ENCODE peak calls at places on chromosomes 16 and 17, in four cellular contexts. Z is fibroblast of the aortic adventitia, S is IMR-90, F is D721Med. G is an unnamed sample.
A peak's percentile ranks its signal among the peaks of the same experiment; 100 is the strongest.

GRCh38 chr17:55436224-55437164 is 14.9 kb upstream of the MMD start:
- DNase-seq in Z (no peak), S (no peak), F (no peak), G (no peak)

GRCh38 chr17:75832164-75832651 is 12.0 kb downstream of the UNC13D start:
- DNase-seq in Z (peak; percentile 27), S (peak; percentile 85), F (no peak), G (peak; percentile 36)

GRCh38 chr17:41645371-41646063 is 21.1 kb upstream of the KRT17 start:
- DNase-seq in Z (peak; percentile 60), S (peak; percentile 78), F (no peak), G (no peak)

GRCh38 chr17:55644346-55644745 is 78.3 kb downstream of the TMEM100 start:
- DNase-seq in Z (no peak), S (no peak), F (no peak), G (no peak)

GRCh38 chr16:84131118-84131517 is 13.9 kb downstream of the HSDL1 start:
- DNase-seq in Z (no peak), S (no peak), F (no peak), G (no peak)

GRCh38 chr17:82047914-82048570 is 3.6 kb downstream of the RFNG start:
- DNase-seq in Z (no peak), S (no peak), F (no peak), G (no peak)

GRCh38 chr17:43750154-43750553 is 8.4 kb downstream of the SOST start:
- DNase-seq in Z (no peak), S (no peak), F (no peak), G (no peak)

GRCh38 chr16:4692460-4693295 is 684 bp upstream of the NUDT16L1 start:
- DNase-seq in Z (peak; percentile 7), S (no peak), F (no peak), G (no peak)

GRCh38 chr17:57006040-57006439 is 28.1 kb downstream of the SCPEP1 start:
- DNase-seq in Z (no peak), S (no peak), F (no peak), G (no peak)

GRCh38 chr16:30112197-30113030 is 923 bp downstream of the GDPD3 start:
- DNase-seq in Z (peak; percentile 63), S (peak; percentile 42), F (peak; percentile 62), G (peak; percentile 81)

GRCh38 chr17:32621612-32622312 is 135.0 kb downstream of the CDK5R1 start:
- DNase-seq in Z (no peak), S (no peak), F (no peak), G (no peak)

GRCh38 chr17:28227278-28228108 is 91.5 kb upstream of the TMEM97 start:
- DNase-seq in Z (no peak), S (no peak), F (no peak), G (no peak)
- TF ChIP-seq CTCF in Z (no peak), S (no peak), F (no peak), G (no peak)

DNA sequence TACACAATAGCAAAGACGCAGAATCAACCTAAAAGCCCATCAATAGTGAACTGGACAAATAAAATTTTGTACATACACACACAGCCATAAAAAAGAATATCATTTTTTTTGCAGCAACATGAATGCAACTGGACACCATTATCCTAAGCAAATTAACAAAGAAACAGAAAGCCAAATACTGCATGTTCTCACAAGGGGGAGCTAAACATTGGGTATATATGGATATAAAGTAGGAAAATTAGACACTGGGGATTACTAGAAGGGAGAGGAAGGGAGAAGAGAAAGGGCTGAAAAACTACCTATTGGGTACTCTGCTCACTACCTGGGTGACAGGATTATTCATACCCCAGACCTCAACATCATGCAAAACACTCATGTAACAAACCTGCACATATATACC is 28.2 kb downstream of the ADAMTS18 start:
- DNase-seq in Z (no peak), S (peak; percentile 1), F (no peak), G (no peak)
- TF ChIP-seq CTCF in Z (no peak), S (peak; percentile 16), F (peak; percentile 30), G (no peak)

GRCh38 chr17:49514374-49514738 is 19.3 kb downstream of the NGFR start:
- DNase-seq in Z (peak; percentile 45), S (no peak), F (no peak), G (no peak)
- TF ChIP-seq CTCF in Z (peak; percentile 43), S (peak; percentile 16), F (no peak), G (no peak)

DNA sequence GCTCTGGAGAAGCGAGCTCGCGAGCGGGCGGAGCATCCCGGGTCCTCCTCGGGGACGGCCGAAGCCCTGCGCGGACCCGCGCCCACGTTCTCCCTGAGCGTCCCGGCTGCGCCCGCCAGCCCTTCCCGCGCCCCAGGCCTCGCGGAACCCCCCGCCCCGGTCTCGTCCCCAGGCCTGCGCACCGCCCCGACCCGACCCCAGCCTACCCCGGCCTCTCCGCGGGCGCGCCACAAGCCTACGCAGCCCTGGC is 159 bp downstream of the USP36 start:
- DNase-seq in Z (no peak), S (no peak), F (no peak), G (no peak)
- TF ChIP-seq CTCF in Z (no peak), S (no peak), F (no peak), G (no peak)

GRCh38 chr16:80946481-80946880 is 60.2 kb downstream of the CMC2 start:
- DNase-seq in Z (no peak), S (no peak), F (no peak), G (no peak)

GRCh38 chr16:80947708-80948615 is 58.7 kb downstream of the CMC2 start:
- DNase-seq in Z (peak; percentile 61), S (no peak), F (no peak), G (no peak)

GRCh38 chr16:80948886-80949502 is 57.7 kb downstream of the CMC2 start:
- DNase-seq in Z (peak; percentile 55), S (peak; percentile 20), F (no peak), G (peak; percentile 57)

GRCh38 chr16:80947239-80947638 is 59.4 kb downstream of the CMC2 start:
- DNase-seq in Z (no peak), S (no peak), F (no peak), G (no peak)
- TF ChIP-seq CTCF in Z (no peak), S (no peak), F (no peak), G (no peak)

DNA sequence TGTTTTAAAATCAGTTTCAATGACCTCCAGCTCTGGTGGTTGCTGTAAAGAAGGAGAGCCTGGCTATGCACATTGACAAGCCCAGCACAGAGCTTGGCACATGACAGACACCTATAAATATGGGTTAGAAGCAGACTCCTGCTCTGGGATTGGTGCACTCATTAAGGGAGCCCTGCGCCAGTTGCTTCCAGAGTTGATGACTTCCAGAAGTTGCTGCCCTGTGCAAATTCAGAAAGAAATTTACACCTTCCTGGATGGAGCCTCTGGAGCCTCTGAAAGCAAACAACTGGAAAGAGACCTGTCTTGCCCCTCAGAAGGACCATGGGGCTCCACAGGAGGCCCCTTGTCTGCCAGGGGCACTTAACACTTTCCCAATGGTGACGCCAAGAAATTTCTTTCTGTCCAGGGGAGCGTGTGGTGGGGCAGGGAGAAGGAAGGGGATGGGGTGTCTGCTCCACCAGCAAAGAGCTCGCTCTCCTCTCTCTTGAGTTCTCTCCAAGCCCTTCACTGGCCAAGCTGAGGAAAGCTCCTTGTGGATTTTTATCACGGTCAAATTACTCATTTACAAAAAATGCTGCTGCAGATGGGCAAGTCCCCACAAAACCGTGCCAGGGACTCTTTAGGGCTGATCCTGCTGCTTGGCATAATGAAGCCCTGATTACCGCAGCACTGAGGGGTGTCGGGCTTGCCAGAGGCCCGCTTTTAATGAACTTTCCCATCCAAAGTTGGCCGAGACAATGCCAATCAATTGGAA is 583.8 kb upstream of the CDH5 start:
- DNase-seq in Z (peak; percentile 97), S (peak; percentile 55), F (no peak), G (no peak)
- TF ChIP-seq CTCF in Z (no peak), S (no peak), F (no peak), G (no peak)

GRCh38 chr16:54816471-54816870 is 114.2 kb upstream of the IRX5 start:
- DNase-seq in Z (no peak), S (no peak), F (no peak), G (no peak)

GRCh38 chr16:54815177-54815576 is 115.5 kb upstream of the IRX5 start:
- DNase-seq in Z (no peak), S (no peak), F (no peak), G (no peak)

GRCh38 chr16:54813778-54814177 is 116.9 kb upstream of the IRX5 start:
- DNase-seq in Z (no peak), S (no peak), F (no peak), G (no peak)

GRCh38 chr16:54817940-54818574 is 112.6 kb upstream of the IRX5 start:
- DNase-seq in Z (no peak), S (no peak), F (no peak), G (no peak)

GRCh38 chr16:54817432-54817831 is 113.2 kb upstream of the IRX5 start:
- DNase-seq in Z (peak; percentile 8), S (no peak), F (no peak), G (no peak)
- TF ChIP-seq CTCF in Z (no peak), S (no peak), F (peak; percentile 37), G (no peak)

GRCh38 chr17:58272367-58273280 is 8.1 kb downstream of the MPO start:
- DNase-seq in Z (no peak), S (no peak), F (no peak), G (no peak)

GRCh38 chr17:58268774-58269556 is 11.8 kb downstream of the MPO start:
- DNase-seq in Z (no peak), S (no peak), F (no peak), G (no peak)

GRCh38 chr17:58271532-58271931 is 9.2 kb downstream of the MPO start:
- DNase-seq in Z (no peak), S (no peak), F (no peak), G (no peak)

GRCh38 chr17:58269557-58270291 is 11.0 kb downstream of the MPO start:
- DNase-seq in Z (no peak), S (no peak), F (no peak), G (no peak)

DNA sequence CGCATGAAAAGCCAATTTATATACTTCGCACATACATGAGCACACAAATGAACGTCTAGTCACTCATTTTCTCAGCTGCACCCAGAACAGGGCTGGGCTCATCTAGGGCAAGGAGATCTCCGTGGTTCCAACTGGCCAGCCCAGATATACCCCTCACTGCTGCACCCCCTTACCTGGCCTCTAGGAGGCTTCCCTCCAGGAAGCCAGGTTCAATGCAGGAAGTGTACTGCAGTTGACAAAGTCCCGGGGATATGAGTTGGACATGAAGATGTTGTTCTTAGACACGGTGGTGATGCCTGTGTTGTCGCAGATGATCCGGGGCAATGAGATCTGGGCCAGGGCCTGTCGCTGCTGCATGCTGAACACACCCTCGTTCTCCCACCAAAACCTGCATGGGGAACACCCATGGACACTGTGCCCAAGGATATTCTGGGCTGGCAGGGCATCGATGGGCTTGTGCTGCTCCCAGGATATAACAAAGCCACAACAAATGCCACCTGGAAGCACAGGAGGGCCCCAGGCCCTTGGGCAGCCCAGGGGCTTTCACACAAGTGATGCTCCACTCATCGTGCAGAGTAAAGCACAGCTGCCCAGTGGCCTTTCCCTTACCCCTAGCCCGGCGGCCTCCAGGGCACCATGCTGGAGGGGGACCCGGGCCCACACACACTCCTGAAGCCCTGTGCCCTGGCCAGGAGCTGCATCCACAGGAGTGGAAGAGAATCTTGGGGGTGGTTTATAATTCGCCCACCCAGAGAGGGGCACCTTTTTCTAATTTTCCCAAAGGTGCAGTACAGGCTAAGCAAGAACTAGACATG is 10.1 kb downstream of the MPO start:
- DNase-seq in Z (no peak), S (no peak), F (no peak), G (no peak)
- TF ChIP-seq CTCF in Z (peak; percentile 22), S (no peak), F (no peak), G (no peak)

G was measured in GM20000.